ENCODE peak calls at places on chromosome 2, in six cellular contexts. One of them, this sample, is unnamed.

GRCh38 chr2:5035134-5035533 is 657.0 kb upstream of the SOX11 start:
- DNase-seq in GF-D8: no peak
- DNase-seq in right cardiac atrium: no peak
- DNase-seq in A549: no peak
- DNase-seq in RWPE1: no peak
- DNase-seq in amniotic stem cell: no peak
- DNase-seq in this sample: no peak

GRCh38 chr2:71646028-71646427 is 192.7 kb downstream of the DYSF start:
- DNase-seq in RWPE1: peak
- DNase-seq in A549: no peak
- DNase-seq in amniotic stem cell: peak
- DNase-seq in GF-D8: no peak
- DNase-seq in right cardiac atrium: peak
- DNase-seq in this sample: peak

GRCh38 chr2:19132967-19133366 is 225.5 kb downstream of the OSR1 start:
- DNase-seq in GF-D8: no peak
- DNase-seq in A549: no peak
- DNase-seq in RWPE1: no peak
- DNase-seq in amniotic stem cell: no peak
- DNase-seq in right cardiac atrium: no peak
- DNase-seq in this sample: no peak

GRCh38 chr2:204691911-204692510 is 146.7 kb downstream of the PARD3B start:
- DNase-seq in amniotic stem cell: peak
- DNase-seq in RWPE1: peak
- DNase-seq in right cardiac atrium: peak
- DNase-seq in GF-D8: no peak
- DNase-seq in A549: peak
- DNase-seq in this sample: peak

GRCh38 chr2:236176417-236176816 is 8.2 kb upstream of the GBX2 start:
- DNase-seq in RWPE1: no peak
- DNase-seq in GF-D8: no peak
- DNase-seq in A549: peak
- DNase-seq in right cardiac atrium: no peak
- DNase-seq in amniotic stem cell: no peak
- DNase-seq in this sample: no peak

GRCh38 chr2:15533860-15534480 is 27.2 kb downstream of the NBAS start:
- DNase-seq in RWPE1: no peak
- DNase-seq in amniotic stem cell: no peak
- DNase-seq in GF-D8: no peak
- DNase-seq in A549: no peak
- DNase-seq in right cardiac atrium: no peak
- DNase-seq in this sample: no peak

GRCh38 chr2:233051241-233052149 is 8.6 kb upstream of the INPP5D start:
- DNase-seq in RWPE1: peak
- DNase-seq in amniotic stem cell: no peak
- DNase-seq in A549: no peak
- DNase-seq in right cardiac atrium: peak
- DNase-seq in GF-D8: no peak
- DNase-seq in this sample: no peak

GRCh38 chr2:88220733-88221132 is 50.6 kb downstream of the THNSL2 start:
- DNase-seq in amniotic stem cell: no peak
- DNase-seq in GF-D8: no peak
- DNase-seq in RWPE1: no peak
- DNase-seq in A549: no peak
- DNase-seq in right cardiac atrium: no peak
- DNase-seq in this sample: no peak

GRCh38 chr2:130370490-130370889 is 14.6 kb downstream of the PTPN18 start:
- DNase-seq in GF-D8: no peak
- DNase-seq in A549: no peak
- DNase-seq in RWPE1: no peak
- DNase-seq in right cardiac atrium: no peak
- DNase-seq in amniotic stem cell: no peak
- DNase-seq in this sample: no peak

GRCh38 chr2:67215214-67215613 is 181.9 kb upstream of the ETAA1 start:
- DNase-seq in RWPE1: peak
- DNase-seq in right cardiac atrium: no peak
- DNase-seq in GF-D8: no peak
- DNase-seq in A549: peak
- DNase-seq in amniotic stem cell: peak
- DNase-seq in this sample: no peak

GRCh38 chr2:99971326-99971965 is 170.9 kb downstream of the AFF3 start:
- DNase-seq in GF-D8: no peak
- DNase-seq in amniotic stem cell: no peak
- DNase-seq in A549: no peak
- DNase-seq in right cardiac atrium: no peak
- DNase-seq in RWPE1: no peak
- DNase-seq in this sample: no peak

GRCh38 chr2:1482981-1483380 is 69.7 kb downstream of the TPO start:
- DNase-seq in amniotic stem cell: no peak
- DNase-seq in A549: no peak
- DNase-seq in RWPE1: no peak
- DNase-seq in right cardiac atrium: no peak
- DNase-seq in GF-D8: no peak
- DNase-seq in this sample: no peak

GRCh38 chr2:228549390-228550007 is 368.0 kb upstream of the SPHKAP start:
- DNase-seq in GF-D8: no peak
- DNase-seq in amniotic stem cell: no peak
- DNase-seq in right cardiac atrium: no peak
- DNase-seq in RWPE1: no peak
- DNase-seq in A549: no peak
- DNase-seq in this sample: peak